ENCODE peak calls at places on chromosomes 3 and 15, in seven cellular contexts. One of them, this sample, is unnamed. For H3K36me3, the result is how much of the 10 kb centered on the place peaks cover.

GRCh38 chr3:153756816-153757215 is 364.4 kb upstream of the ARHGEF26 start:
- DNase-seq in DND-41: no peak
- DNase-seq in thoracic aorta: no peak
- DNase-seq in naive thymus-derived CD4-positive, alpha-beta T cell: no peak
- DNase-seq in mesendoderm: no peak
- DNase-seq in breast epithelium: no peak
- DNase-seq in gastrocnemius medialis: no peak
- DNase-seq in this sample: no peak

GRCh38 chr3:118803096-118803476 is 231.6 kb downstream of the IGSF11 start:
- DNase-seq in gastrocnemius medialis: no peak
- DNase-seq in DND-41: no peak
- DNase-seq in thoracic aorta: no peak
- DNase-seq in mesendoderm: no peak
- DNase-seq in breast epithelium: no peak
- DNase-seq in naive thymus-derived CD4-positive, alpha-beta T cell: no peak
- DNase-seq in this sample: no peak

GRCh38 chr3:177347611-177348010 is 150.3 kb upstream of the TBL1XR1 start:
- DNase-seq in gastrocnemius medialis: no peak
- DNase-seq in mesendoderm: no peak
- DNase-seq in thoracic aorta: no peak
- DNase-seq in breast epithelium: no peak
- DNase-seq in naive thymus-derived CD4-positive, alpha-beta T cell: no peak
- DNase-seq in DND-41: no peak
- DNase-seq in this sample: no peak

GRCh38 chr3:171028025-171028778 is 1.7 kb upstream of the SLC2A2 start:
- DNase-seq in naive thymus-derived CD4-positive, alpha-beta T cell: peak
- DNase-seq in mesendoderm: peak
- DNase-seq in thoracic aorta: no peak
- DNase-seq in breast epithelium: no peak
- DNase-seq in DND-41: no peak
- DNase-seq in gastrocnemius medialis: peak
- DNase-seq in this sample: peak

GRCh38 chr3:178295257-178295912 is 240.9 kb upstream of the KCNMB2 start:
- DNase-seq in gastrocnemius medialis: peak
- DNase-seq in mesendoderm: no peak
- DNase-seq in breast epithelium: no peak
- DNase-seq in naive thymus-derived CD4-positive, alpha-beta T cell: no peak
- DNase-seq in DND-41: no peak
- DNase-seq in thoracic aorta: no peak
- DNase-seq in this sample: no peak

GRCh38 chr15:48096813-48097212 is 24.0 kb upstream of the SLC24A5 start:
- DNase-seq in gastrocnemius medialis: no peak
- DNase-seq in breast epithelium: no peak
- DNase-seq in thoracic aorta: no peak
- DNase-seq in mesendoderm: no peak
- DNase-seq in DND-41: no peak
- DNase-seq in naive thymus-derived CD4-positive, alpha-beta T cell: no peak
- DNase-seq in this sample: no peak

GRCh38 chr3:182740710-182741109 is 52.6 kb upstream of the ATP11B start:
- DNase-seq in DND-41: no peak
- DNase-seq in mesendoderm: peak
- DNase-seq in breast epithelium: peak
- DNase-seq in thoracic aorta: no peak
- DNase-seq in gastrocnemius medialis: peak
- DNase-seq in naive thymus-derived CD4-positive, alpha-beta T cell: no peak
- DNase-seq in this sample: no peak

GRCh38 chr15:94029495-94029894 is 201.9 kb upstream of the MCTP2 start:
- DNase-seq in thoracic aorta: no peak
- DNase-seq in DND-41: no peak
- DNase-seq in breast epithelium: no peak
- DNase-seq in naive thymus-derived CD4-positive, alpha-beta T cell: no peak
- DNase-seq in mesendoderm: peak
- DNase-seq in gastrocnemius medialis: no peak
- DNase-seq in this sample: no peak

GRCh38 chr3:12734960-12735359 is 24.1 kb downstream of the TMEM40 start:
- DNase-seq in mesendoderm: no peak
- DNase-seq in naive thymus-derived CD4-positive, alpha-beta T cell: no peak
- DNase-seq in gastrocnemius medialis: no peak
- DNase-seq in thoracic aorta: no peak
- DNase-seq in DND-41: no peak
- DNase-seq in breast epithelium: no peak
- DNase-seq in this sample: no peak

GRCh38 chr3:54171509-54171908 is 49.2 kb downstream of the CACNA2D3 start:
- DNase-seq in DND-41: no peak
- DNase-seq in breast epithelium: no peak
- DNase-seq in mesendoderm: no peak
- DNase-seq in thoracic aorta: no peak
- DNase-seq in naive thymus-derived CD4-positive, alpha-beta T cell: no peak
- DNase-seq in gastrocnemius medialis: no peak
- DNase-seq in this sample: no peak

GRCh38 chr3:29267231-29267630 is 13.6 kb upstream of the RBMS3 start:
- DNase-seq in mesendoderm: no peak
- DNase-seq in breast epithelium: no peak
- DNase-seq in DND-41: no peak
- DNase-seq in naive thymus-derived CD4-positive, alpha-beta T cell: no peak
- DNase-seq in gastrocnemius medialis: no peak
- DNase-seq in thoracic aorta: no peak
- DNase-seq in this sample: no peak

GRCh38 chr3:9211155-9211950 is 38.1 kb downstream of the SRGAP3 start:
- DNase-seq in gastrocnemius medialis: no peak
- DNase-seq in thoracic aorta: no peak
- DNase-seq in mesendoderm: no peak
- DNase-seq in DND-41: no peak
- DNase-seq in breast epithelium: no peak
- DNase-seq in naive thymus-derived CD4-positive, alpha-beta T cell: no peak
- DNase-seq in this sample: no peak

GRCh38 chr3:184005981-184006507 is 11.6 kb downstream of the ABCC5 start:
- DNase-seq in DND-41: peak
- DNase-seq in breast epithelium: peak
- DNase-seq in naive thymus-derived CD4-positive, alpha-beta T cell: peak
- DNase-seq in mesendoderm: peak
- DNase-seq in gastrocnemius medialis: peak
- DNase-seq in thoracic aorta: no peak
- DNase-seq in this sample: peak

GRCh38 chr3:66037330-66037985 is 1.3 kb downstream of the MAGI1 start:
- DNase-seq in gastrocnemius medialis: peak
- DNase-seq in DND-41: no peak
- DNase-seq in naive thymus-derived CD4-positive, alpha-beta T cell: no peak
- DNase-seq in mesendoderm: peak
- DNase-seq in thoracic aorta: peak
- DNase-seq in breast epithelium: peak
- DNase-seq in this sample: peak

GRCh38 chr3:122626515-122627180 is 49.2 kb downstream of the PARP15 start:
- DNase-seq in naive thymus-derived CD4-positive, alpha-beta T cell: no peak
- DNase-seq in breast epithelium: no peak
- DNase-seq in thoracic aorta: no peak
- DNase-seq in gastrocnemius medialis: no peak
- DNase-seq in DND-41: no peak
- DNase-seq in mesendoderm: no peak
- DNase-seq in this sample: no peak

GRCh38 chr3:142315083-142315482 is 89.7 kb upstream of the GK5 start:
- DNase-seq in naive thymus-derived CD4-positive, alpha-beta T cell: no peak
- DNase-seq in thoracic aorta: no peak
- DNase-seq in breast epithelium: no peak
- DNase-seq in DND-41: no peak
- DNase-seq in mesendoderm: peak
- DNase-seq in gastrocnemius medialis: no peak
- DNase-seq in this sample: no peak

GRCh38 chr3:140863481-140864084 is 78.1 kb upstream of the SLC25A36 start:
- DNase-seq in naive thymus-derived CD4-positive, alpha-beta T cell: peak
- DNase-seq in breast epithelium: peak
- DNase-seq in mesendoderm: peak
- DNase-seq in gastrocnemius medialis: peak
- DNase-seq in DND-41: peak
- DNase-seq in thoracic aorta: no peak
- DNase-seq in this sample: peak

GRCh38 chr3:112730210-112730609 is 89.3 kb upstream of the CCDC80 start:
- DNase-seq in gastrocnemius medialis: no peak
- DNase-seq in DND-41: no peak
- DNase-seq in thoracic aorta: no peak
- DNase-seq in mesendoderm: no peak
- DNase-seq in breast epithelium: no peak
- DNase-seq in naive thymus-derived CD4-positive, alpha-beta T cell: no peak
- DNase-seq in this sample: no peak

GRCh38 chr3:144501419-144501818 is 529.8 kb downstream of the DIPK2A start:
- DNase-seq in naive thymus-derived CD4-positive, alpha-beta T cell: no peak
- DNase-seq in mesendoderm: no peak
- DNase-seq in breast epithelium: no peak
- DNase-seq in DND-41: no peak
- DNase-seq in gastrocnemius medialis: no peak
- DNase-seq in thoracic aorta: no peak
- DNase-seq in this sample: no peak

GRCh38 chr3:98691897-98692296 is 71.2 kb upstream of the ST3GAL6 start:
- DNase-seq in mesendoderm: no peak
- DNase-seq in DND-41: no peak
- DNase-seq in gastrocnemius medialis: no peak
- DNase-seq in thoracic aorta: no peak
- DNase-seq in breast epithelium: no peak
- DNase-seq in naive thymus-derived CD4-positive, alpha-beta T cell: no peak
- DNase-seq in this sample: no peak

GRCh38 chr15:25441111-25441510 is 2.3 kb upstream of the UBE3A start:
- DNase-seq in naive thymus-derived CD4-positive, alpha-beta T cell: no peak
- DNase-seq in breast epithelium: no peak
- DNase-seq in mesendoderm: no peak
- DNase-seq in gastrocnemius medialis: no peak
- DNase-seq in DND-41: no peak
- DNase-seq in thoracic aorta: no peak
- DNase-seq in this sample: no peak

GRCh38 chr3:122640437-122640999 is 40.1 kb upstream of the PARP14 start:
- DNase-seq in naive thymus-derived CD4-positive, alpha-beta T cell: no peak
- DNase-seq in mesendoderm: no peak
- DNase-seq in DND-41: no peak
- DNase-seq in breast epithelium: no peak
- DNase-seq in thoracic aorta: no peak
- DNase-seq in gastrocnemius medialis: no peak
- DNase-seq in this sample: no peak

GRCh38 chr3:136532766-136533165 is 219.4 kb downstream of the STAG1 start:
- DNase-seq in mesendoderm: no peak
- DNase-seq in naive thymus-derived CD4-positive, alpha-beta T cell: no peak
- DNase-seq in gastrocnemius medialis: no peak
- DNase-seq in breast epithelium: no peak
- DNase-seq in DND-41: no peak
- DNase-seq in thoracic aorta: no peak
- DNase-seq in this sample: no peak

GRCh38 chr3:111589303-111590095 is 5.6 kb downstream of the ZBED2 start:
- DNase-seq in mesendoderm: no peak
- DNase-seq in thoracic aorta: no peak
- DNase-seq in breast epithelium: no peak
- DNase-seq in gastrocnemius medialis: no peak
- DNase-seq in DND-41: no peak
- DNase-seq in naive thymus-derived CD4-positive, alpha-beta T cell: no peak
- DNase-seq in this sample: no peak

GRCh38 chr15:95682129-95682528 is 648.4 kb upstream of the NR2F2 start:
- DNase-seq in breast epithelium: no peak
- DNase-seq in thoracic aorta: no peak
- DNase-seq in naive thymus-derived CD4-positive, alpha-beta T cell: no peak
- DNase-seq in mesendoderm: no peak
- DNase-seq in DND-41: no peak
- DNase-seq in gastrocnemius medialis: no peak
- DNase-seq in this sample: no peak

GRCh38 chr3:65398953-65399352 is 639.8 kb downstream of the MAGI1 start:
- DNase-seq in gastrocnemius medialis: no peak
- DNase-seq in mesendoderm: no peak
- DNase-seq in naive thymus-derived CD4-positive, alpha-beta T cell: no peak
- DNase-seq in breast epithelium: no peak
- DNase-seq in thoracic aorta: no peak
- DNase-seq in DND-41: no peak
- DNase-seq in this sample: no peak

GRCh38 chr3:42177068-42177800 is 86.1 kb downstream of the TRAK1 start:
- DNase-seq in mesendoderm: no peak
- DNase-seq in naive thymus-derived CD4-positive, alpha-beta T cell: no peak
- DNase-seq in breast epithelium: no peak
- DNase-seq in DND-41: no peak
- DNase-seq in gastrocnemius medialis: no peak
- DNase-seq in thoracic aorta: no peak
- DNase-seq in this sample: no peak
- H3K4me3 ChIP-seq in mesendoderm: no peak
- H3K4me3 ChIP-seq in naive thymus-derived CD4-positive, alpha-beta T cell: no peak
- H3K4me3 ChIP-seq in breast epithelium: no peak
- H3K4me3 ChIP-seq in DND-41: no peak
- H3K4me3 ChIP-seq in gastrocnemius medialis: no peak
- H3K4me3 ChIP-seq in thoracic aorta: no peak
- H3K4me3 ChIP-seq in this sample: no peak

GRCh38 chr3:52472239-52472783 is 16.9 kb downstream of the NISCH start:
- DNase-seq in gastrocnemius medialis: no peak
- DNase-seq in thoracic aorta: no peak
- DNase-seq in breast epithelium: no peak
- DNase-seq in DND-41: no peak
- DNase-seq in naive thymus-derived CD4-positive, alpha-beta T cell: no peak
- DNase-seq in mesendoderm: no peak
- DNase-seq in this sample: no peak
- H3K36me3 ChIP-seq in gastrocnemius medialis: under half
- H3K36me3 ChIP-seq in thoracic aorta: under half
- H3K36me3 ChIP-seq in breast epithelium: under half
- H3K36me3 ChIP-seq in DND-41: half or more
- H3K36me3 ChIP-seq in naive thymus-derived CD4-positive, alpha-beta T cell: under half
- H3K36me3 ChIP-seq in mesendoderm: under half
- H3K36me3 ChIP-seq in this sample: half or more

GRCh38 chr3:73621388-73621787 is 3.4 kb downstream of the PDZRN3 start:
- DNase-seq in DND-41: no peak
- DNase-seq in breast epithelium: no peak
- DNase-seq in thoracic aorta: no peak
- DNase-seq in gastrocnemius medialis: peak
- DNase-seq in mesendoderm: no peak
- DNase-seq in naive thymus-derived CD4-positive, alpha-beta T cell: no peak
- DNase-seq in this sample: no peak
- H3K4me3 ChIP-seq in DND-41: no peak
- H3K4me3 ChIP-seq in breast epithelium: peak
- H3K4me3 ChIP-seq in thoracic aorta: peak
- H3K4me3 ChIP-seq in gastrocnemius medialis: peak
- H3K4me3 ChIP-seq in mesendoderm: no peak
- H3K4me3 ChIP-seq in naive thymus-derived CD4-positive, alpha-beta T cell: no peak
- H3K4me3 ChIP-seq in this sample: peak

DNA sequence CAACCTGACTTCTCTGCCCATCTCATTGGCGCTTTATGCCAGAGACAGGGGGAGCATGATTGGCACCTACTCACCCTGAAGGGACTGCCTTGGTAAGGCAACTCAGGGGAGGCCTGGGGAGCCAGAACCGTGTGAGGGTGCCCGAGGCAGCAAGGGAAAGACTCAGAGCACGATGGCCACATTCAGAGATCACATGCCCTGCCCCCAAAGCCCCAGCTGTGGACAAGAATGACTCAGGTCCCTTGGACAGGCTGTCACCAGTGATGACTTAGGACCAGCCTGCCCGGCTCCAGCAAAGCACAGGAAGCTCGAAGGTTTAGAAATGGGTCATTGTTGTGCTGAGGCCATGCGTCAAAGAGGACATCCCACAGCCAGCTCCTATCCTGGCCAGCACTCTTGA is 49.1 kb upstream of the LIMD1 start:
- DNase-seq in naive thymus-derived CD4-positive, alpha-beta T cell: no peak
- DNase-seq in DND-41: no peak
- DNase-seq in mesendoderm: no peak
- DNase-seq in breast epithelium: no peak
- DNase-seq in gastrocnemius medialis: peak
- DNase-seq in thoracic aorta: peak
- DNase-seq in this sample: peak
- H3K36me3 ChIP-seq in naive thymus-derived CD4-positive, alpha-beta T cell: under half
- H3K36me3 ChIP-seq in DND-41: under half
- H3K36me3 ChIP-seq in mesendoderm: under half
- H3K36me3 ChIP-seq in breast epithelium: under half
- H3K36me3 ChIP-seq in gastrocnemius medialis: under half
- H3K36me3 ChIP-seq in thoracic aorta: under half
- H3K36me3 ChIP-seq in this sample: under half

GRCh38 chr3:51802091-51802720 is 23.2 kb upstream of the IQCF6 start:
- DNase-seq in naive thymus-derived CD4-positive, alpha-beta T cell: no peak
- DNase-seq in mesendoderm: peak
- DNase-seq in thoracic aorta: no peak
- DNase-seq in DND-41: no peak
- DNase-seq in gastrocnemius medialis: no peak
- DNase-seq in breast epithelium: no peak
- DNase-seq in this sample: peak
- H3K4me3 ChIP-seq in naive thymus-derived CD4-positive, alpha-beta T cell: no peak
- H3K4me3 ChIP-seq in mesendoderm: no peak
- H3K4me3 ChIP-seq in thoracic aorta: no peak
- H3K4me3 ChIP-seq in DND-41: no peak
- H3K4me3 ChIP-seq in gastrocnemius medialis: no peak
- H3K4me3 ChIP-seq in breast epithelium: no peak
- H3K4me3 ChIP-seq in this sample: peak